ENCODE peak calls at places on chromosomes 2 and 18, in six cellular contexts. Z is activated CD8-positive, alpha-beta T cell treated with anti-CD3 and anti-CD28 coated beads for 36 hours; Y is kidney; U is foreskin fibroblast; R is choroid plexus epithelial cell; W is PC-3. X is an unnamed sample.

GRCh38 chr2:39837856-39838453 is 58.9 kb upstream of the THUMPD2 start:
- DNase-seq in W (peak; percentile 75), U (peak; percentile 20), Y (no peak), R (peak; percentile 62), Z (peak; percentile 21), X (no peak)

GRCh38 chr2:160994141-160995002 is 165.9 kb upstream of the TANK start:
- DNase-seq in W (peak; percentile 92), Y (no peak), U (peak; percentile 91), Z (peak; percentile 84), R (peak; percentile 96), X (no peak)

GRCh38 chr2:201908901-201909300 is 102.6 kb downstream of the CDK15 start:
- DNase-seq in Z (no peak), Y (no peak), R (peak; percentile 53), W (no peak), U (no peak), X (no peak)

GRCh38 chr2:240430595-240430994 is 4.9 kb upstream of the GPC1 start:
- DNase-seq in Z (no peak), U (no peak), R (no peak), W (no peak), Y (peak; percentile 58), X (no peak)

GRCh38 chr18:24055878-24056277 is 41.3 kb downstream of the TTC39C start:
- DNase-seq in Y (no peak), Z (peak; percentile 23), U (no peak), R (peak; percentile 61), W (no peak), X (no peak)

GRCh38 chr2:124652099-124652498 is 627.0 kb downstream of the CNTNAP5 start:
- DNase-seq in Y (no peak), U (no peak), Z (no peak), W (no peak), R (no peak), X (no peak)

GRCh38 chr18:27750014-27750413 is 426.9 kb downstream of the CDH2 start:
- DNase-seq in R (peak; percentile 95), Z (peak; percentile 11), U (no peak), Y (no peak), W (peak; percentile 77), X (no peak)

GRCh38 chr2:236262238-236262637 is 2.0 kb downstream of the ASB18 start:
- DNase-seq in W (no peak), Y (no peak), Z (no peak), U (no peak), R (no peak), X (no peak)

GRCh38 chr2:48496867-48497266 is 33.1 kb upstream of the STON1 start:
- DNase-seq in Y (no peak), W (no peak), U (peak; percentile 24), R (peak; percentile 86), Z (no peak), X (no peak)

GRCh38 chr2:650343-651310 is 26.6 kb downstream of the TMEM18 start:
- DNase-seq in U (no peak), Y (no peak), R (no peak), W (no peak), Z (no peak), X (no peak)

GRCh38 chr18:43314931-43315330 is 37.6 kb upstream of the SYT4 start:
- DNase-seq in R (peak; percentile 1), W (no peak), Z (no peak), U (no peak), Y (no peak), X (no peak)

GRCh38 chr2:197310940-197311485 is 433 bp upstream of the ANKRD44 start:
- DNase-seq in R (no peak), Z (no peak), U (no peak), W (no peak), Y (no peak), X (no peak)

GRCh38 chr18:44771957-44772917 is 91.5 kb downstream of the SETBP1 start:
- DNase-seq in Y (peak; percentile 80), R (peak; percentile 77), Z (no peak), W (no peak), U (no peak), X (no peak)

GRCh38 chr2:238469155-238469554 is 42.4 kb downstream of the ASB1 start:
- DNase-seq in W (no peak), R (no peak), U (no peak), Y (no peak), Z (no peak), X (no peak)

GRCh38 chr18:809985-810642 is 1.9 kb downstream of the YES1 start:
- DNase-seq in Y (no peak), Z (no peak), W (no peak), R (peak; percentile 27), U (no peak), X (no peak)

GRCh38 chr2:149375801-149376349 is 45.5 kb downstream of the LYPD6 start:
- DNase-seq in Z (no peak), Y (no peak), R (peak; percentile 33), U (peak; percentile 42), W (no peak), X (no peak)
- TF ChIP-seq CTCF in Z (no peak), Y (no peak), R (no peak), U (no peak), W (no peak), X (no peak)

DNA sequence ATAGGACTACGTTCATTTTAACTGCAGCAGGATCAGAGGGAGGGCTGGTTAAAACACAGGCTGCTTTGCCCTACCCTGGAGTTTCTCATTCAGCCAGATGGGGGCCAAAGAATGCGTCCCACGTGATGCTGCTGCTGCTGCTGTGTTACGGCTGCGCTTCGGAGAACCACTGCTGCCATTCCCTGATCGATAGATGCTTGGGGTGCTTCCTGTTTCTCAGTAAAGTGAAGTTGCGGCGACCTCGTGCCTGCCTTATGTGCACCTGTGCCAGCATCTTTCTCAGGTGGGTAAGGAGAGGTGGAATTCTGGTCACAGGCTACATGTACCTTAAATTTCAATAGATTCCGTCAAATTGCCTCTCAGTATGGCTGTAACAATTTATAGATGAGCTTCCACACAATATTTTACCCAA is 24.7 kb upstream of the TOGARAM2 start:
- DNase-seq in W (no peak), U (peak; percentile 34), R (peak; percentile 70), Y (no peak), Z (peak; percentile 72), X (no peak)
- TF ChIP-seq CTCF in W (no peak), U (no peak), R (peak; percentile 64), Y (peak; percentile 29), Z (no peak), X (no peak)

GRCh38 chr2:128311755-128312341 is 6.8 kb downstream of the HS6ST1 start:
- DNase-seq in W (no peak), U (no peak), R (no peak), Z (no peak), Y (peak; percentile 49), X (no peak)

GRCh38 chr2:128311216-128311754 is 7.4 kb downstream of the HS6ST1 start:
- DNase-seq in Y (no peak), R (no peak), U (no peak), Z (no peak), W (no peak), X (no peak)

GRCh38 chr2:128309341-128310093 is 9.2 kb downstream of the HS6ST1 start:
- DNase-seq in W (no peak), Z (no peak), R (peak; percentile 83), U (no peak), Y (peak; percentile 81), X (no peak)

GRCh38 chr2:128310094-128310716 is 8.5 kb downstream of the HS6ST1 start:
- DNase-seq in R (no peak), Z (no peak), U (no peak), Y (peak; percentile 73), W (no peak), X (no peak)

DNA sequence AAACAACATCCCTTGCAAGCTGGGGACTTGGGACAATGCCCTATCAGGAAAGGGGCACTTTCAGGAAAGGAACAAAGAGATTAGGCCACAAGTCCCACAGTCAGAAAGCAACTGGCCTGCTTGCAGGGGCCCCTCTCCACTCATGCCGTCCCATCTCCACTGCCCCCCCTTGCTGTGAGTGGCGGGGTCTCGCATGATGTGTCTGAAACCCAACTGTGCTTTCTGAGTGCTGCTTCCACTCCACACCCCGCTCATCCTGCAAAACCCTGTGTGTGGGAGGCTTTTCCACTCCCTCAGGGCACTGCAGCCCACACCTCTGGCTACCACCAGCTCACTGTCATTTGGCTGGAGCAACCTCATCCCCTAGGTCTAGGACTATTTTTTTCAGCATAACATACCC is 7.9 kb downstream of the HS6ST1 start:
- DNase-seq in Z (no peak), R (no peak), W (no peak), Y (no peak), U (no peak), X (no peak)
- TF ChIP-seq CTCF in Z (no peak), R (no peak), W (no peak), Y (no peak), U (no peak), X (no peak)

DNA sequence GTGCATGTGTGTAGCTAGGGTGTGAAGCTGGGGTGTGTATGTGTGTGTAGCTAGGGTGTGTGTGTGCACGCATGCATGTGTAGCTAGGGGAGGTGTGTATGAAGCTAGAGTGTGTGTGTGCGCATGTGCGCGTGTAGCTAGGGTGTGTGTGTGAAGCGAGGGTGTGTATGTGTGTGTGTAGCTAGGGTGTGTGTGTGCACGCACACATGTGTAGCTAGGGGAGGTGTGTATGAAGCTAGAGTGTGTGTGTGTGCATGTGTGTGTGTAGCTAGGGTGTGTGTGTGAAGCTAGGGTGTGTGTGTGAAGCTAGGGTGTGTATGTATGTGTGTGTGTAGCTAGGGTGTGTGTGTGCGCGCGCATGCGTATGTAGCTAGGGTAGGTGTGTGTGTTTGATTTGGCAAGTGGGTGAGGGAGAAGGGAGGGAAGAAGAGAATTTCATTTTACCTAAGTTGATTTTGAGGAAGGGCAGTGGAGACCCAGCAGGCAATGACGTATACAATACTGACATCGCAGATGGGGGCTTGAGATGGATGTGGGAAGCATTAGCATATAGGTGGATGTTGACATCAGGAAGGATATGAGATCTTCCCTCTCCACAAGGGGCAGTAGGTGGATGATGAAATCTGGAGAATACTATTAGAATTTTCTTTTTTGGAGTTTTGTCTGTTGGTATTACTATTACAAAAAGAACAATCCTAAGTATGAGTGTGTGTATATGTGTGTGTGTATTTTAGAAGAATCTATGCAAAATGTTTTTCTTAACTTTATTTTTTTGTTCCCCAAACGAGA is 70.7 kb downstream of the PRELID3A start:
- DNase-seq in W (no peak), U (no peak), R (no peak), Y (no peak), Z (no peak), X (no peak)
- TF ChIP-seq CTCF in W (peak; percentile 37), U (no peak), R (peak; percentile 22), Y (no peak), Z (no peak), X (no peak)

GRCh38 chr2:207813221-207813916 is 43.7 kb upstream of the FZD5 start:
- DNase-seq in W (no peak), R (no peak), Z (no peak), Y (no peak), U (no peak), X (no peak)
- TF ChIP-seq CTCF in W (peak; percentile 27), R (peak; percentile 20), Z (no peak), Y (no peak), U (no peak), X (no peak)

X was measured in D721Med.